ENCODE peak calls at places on chromosome 14, in eight cellular contexts. O, D, E, U, A, J, Y and C are unnamed samples.

GRCh38 chr14:100975668-100976067 is 72.1 kb upstream of the RTL1 start:
- DNase-seq in O (no peak), D (no peak), E (no peak), U (no peak), A (no peak), J (no peak), Y (peak; percentile 53), C (no peak)

GRCh38 chr14:94143711-94144110 is 14.3 kb upstream of the IFI27L2 start:
- DNase-seq in O (no peak), D (no peak), E (no peak), U (no peak), A (no peak), J (no peak), Y (no peak), C (no peak)

GRCh38 chr14:51539571-51540037 is 112.1 kb upstream of the FRMD6 start:
- DNase-seq in O (no peak), D (no peak), E (no peak), U (no peak), A (no peak), J (no peak), Y (peak; percentile 97), C (no peak)

GRCh38 chr14:54881761-54882401 is 20.7 kb downstream of the GCH1 start:
- DNase-seq in O (no peak), D (no peak), E (no peak), U (no peak), A (no peak), J (no peak), Y (no peak), C (no peak)

GRCh38 chr14:61519106-61519505 is 176.2 kb upstream of the HIF1A start:
- DNase-seq in O (no peak), D (no peak), E (no peak), U (no peak), A (no peak), J (no peak), Y (no peak), C (no peak)

GRCh38 chr14:98408713-98409112 is 863.3 kb downstream of the BCL11B start:
- DNase-seq in O (no peak), D (no peak), E (no peak), U (no peak), A (no peak), J (no peak), Y (no peak), C (no peak)

GRCh38 chr14:59261334-59261733 is 72.9 kb downstream of the DAAM1 start:
- DNase-seq in O (no peak), D (no peak), E (no peak), U (no peak), A (no peak), J (no peak), Y (no peak), C (no peak)

GRCh38 chr14:22471545-22472121 is 117.4 kb downstream of the DAD1 start:
- DNase-seq in O (peak; percentile 39), D (peak; percentile 63), E (peak; percentile 65), U (peak; percentile 69), A (peak; percentile 79), J (peak; percentile 79), Y (peak; percentile 26), C (peak; percentile 73)

GRCh38 chr14:65948302-65948701 is 535.8 kb downstream of the FUT8 start:
- DNase-seq in O (no peak), D (no peak), E (no peak), U (no peak), A (no peak), J (no peak), Y (no peak), C (no peak)

GRCh38 chr14:73237219-73237785 is at the start of gene PAPLN:
- DNase-seq in O (peak; percentile 56), D (no peak), E (peak; percentile 32), U (no peak), A (no peak), J (peak; percentile 25), Y (no peak), C (no peak)

GRCh38 chr14:82412545-82412944 is 878.9 kb upstream of the SEL1L start:
- DNase-seq in O (no peak), D (no peak), E (no peak), U (no peak), A (no peak), J (no peak), Y (no peak), C (no peak)

GRCh38 chr14:34732802-34733201 is 18.4 kb upstream of the CFL2 start:
- DNase-seq in O (no peak), D (no peak), E (no peak), U (no peak), A (no peak), J (no peak), Y (no peak), C (no peak)

GRCh38 chr14:90498198-90498597 is 101.4 kb downstream of the CALM1 start:
- DNase-seq in O (no peak), D (no peak), E (no peak), U (no peak), A (no peak), J (no peak), Y (no peak), C (no peak)

GRCh38 chr14:58712357-58712756 is 74.6 kb downstream of the DACT1 start:
- DNase-seq in O (no peak), D (peak; percentile 12), E (no peak), U (no peak), A (no peak), J (no peak), Y (peak; percentile 31), C (no peak)

GRCh38 chr14:21087294-21088091 is 11.0 kb downstream of the ZNF219 start:
- DNase-seq in O (peak; percentile 41), D (no peak), E (no peak), U (no peak), A (no peak), J (no peak), Y (peak; percentile 93), C (no peak)

GRCh38 chr14:94423465-94424056 is 29.0 kb downstream of the SERPINA11 start:
- DNase-seq in O (peak; percentile 79), D (peak; percentile 18), E (peak; percentile 87), U (peak; percentile 89), A (peak; percentile 87), J (peak; percentile 86), Y (peak; percentile 27), C (peak; percentile 84)

GRCh38 chr14:35335388-35336092 is 43.4 kb downstream of the PSMA6 start:
- DNase-seq in O (peak; percentile 94), D (no peak), E (peak; percentile 37), U (peak; percentile 78), A (peak; percentile 71), J (peak; percentile 88), Y (no peak), C (no peak)

GRCh38 chr14:69648480-69649414 is 37.4 kb downstream of the SUSD6 start:
- DNase-seq in O (no peak), D (no peak), E (peak; percentile 29), U (no peak), A (no peak), J (no peak), Y (peak; percentile 75), C (no peak)

GRCh38 chr14:89041245-89041585 is 216.8 kb downstream of the TTC8 start:
- DNase-seq in O (peak; percentile 27), D (no peak), E (no peak), U (peak; percentile 71), A (no peak), J (peak; percentile 75), Y (no peak), C (no peak)
- H3K4me3 ChIP-seq in O (no peak overlapping the region), D (no peak overlapping the region), E (no peak overlapping the region), U (peak overlapping the region; percentile 35), A (peak overlapping the region; percentile 44), J (no peak overlapping the region), Y (peak overlapping the region; percentile 57), C (peak overlapping the region; percentile 53)

GRCh38 chr14:23601845-23602180 is 23.2 kb upstream of the JPH4 start:
- DNase-seq in O (no peak), D (no peak), E (no peak), U (no peak), A (no peak), J (no peak), Y (no peak), C (no peak)
- H3K9me3 ChIP-seq in O (no peaks in the 10 kb centered on the region), D (no peaks in the 10 kb centered on the region), E (no peaks in the 10 kb centered on the region), U (no peaks in the 10 kb centered on the region), A (no peaks in the 10 kb centered on the region), J (no peaks in the 10 kb centered on the region), Y (no peaks in the 10 kb centered on the region), C (peaks cover 5% of the 10 kb centered on the region)

GRCh38 chr14:74794947-74795346 is 31.8 kb downstream of the YLPM1 start:
- DNase-seq in O (no peak), D (no peak), E (no peak), U (no peak), A (no peak), J (no peak), Y (no peak), C (no peak)

GRCh38 chr14:74793506-74794155 is 30.5 kb downstream of the YLPM1 start:
- DNase-seq in O (no peak), D (peak; percentile 17), E (no peak), U (no peak), A (no peak), J (no peak), Y (no peak), C (no peak)

GRCh38 chr14:74786916-74787315 is 23.8 kb downstream of the YLPM1 start:
- DNase-seq in O (no peak), D (no peak), E (no peak), U (no peak), A (no peak), J (no peak), Y (no peak), C (no peak)

DNA sequence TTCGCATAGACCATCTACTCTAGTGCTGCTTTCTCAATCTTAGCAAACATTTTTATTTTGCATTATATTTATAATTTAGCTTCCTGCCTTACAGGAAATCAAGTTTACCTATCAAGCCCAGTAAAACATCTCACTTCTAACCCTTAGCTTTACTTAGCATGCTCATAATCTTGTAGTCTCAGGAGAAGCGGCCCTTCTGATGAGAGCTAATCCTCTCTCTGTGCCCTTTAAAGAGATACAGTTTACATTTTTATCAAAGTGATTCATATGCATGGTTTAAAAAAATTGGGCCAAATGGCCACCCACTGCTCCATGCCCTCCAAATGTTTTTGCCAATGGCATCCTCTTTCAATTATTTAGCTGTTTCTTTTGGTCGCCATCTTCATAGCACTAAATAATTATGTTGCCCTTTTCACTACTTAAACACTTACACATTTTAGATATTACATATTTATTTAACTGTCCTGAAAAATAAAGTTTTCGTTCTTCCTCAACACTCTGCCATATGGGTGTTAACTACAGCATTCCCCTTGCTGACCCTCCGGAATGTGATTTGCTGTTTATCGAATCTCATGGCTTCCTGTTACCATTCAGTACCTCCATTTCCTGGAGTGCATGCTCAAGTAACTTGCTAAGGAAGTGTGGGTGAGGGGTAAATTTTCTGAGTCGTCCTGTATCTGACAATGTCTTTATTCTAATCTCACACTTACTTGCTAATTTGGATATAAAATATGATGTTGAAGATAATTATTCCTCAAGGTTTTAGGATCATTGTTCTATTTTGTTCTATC is 29.3 kb downstream of the YLPM1 start:
- DNase-seq in O (no peak), D (no peak), E (no peak), U (no peak), A (no peak), J (no peak), Y (peak; percentile 14), C (no peak)
- H3K4me3 ChIP-seq in O (no peak overlapping the region), D (no peak overlapping the region), E (no peak overlapping the region), U (no peak overlapping the region), A (no peak overlapping the region), J (no peak overlapping the region), Y (no peak overlapping the region), C (no peak overlapping the region)

DNA sequence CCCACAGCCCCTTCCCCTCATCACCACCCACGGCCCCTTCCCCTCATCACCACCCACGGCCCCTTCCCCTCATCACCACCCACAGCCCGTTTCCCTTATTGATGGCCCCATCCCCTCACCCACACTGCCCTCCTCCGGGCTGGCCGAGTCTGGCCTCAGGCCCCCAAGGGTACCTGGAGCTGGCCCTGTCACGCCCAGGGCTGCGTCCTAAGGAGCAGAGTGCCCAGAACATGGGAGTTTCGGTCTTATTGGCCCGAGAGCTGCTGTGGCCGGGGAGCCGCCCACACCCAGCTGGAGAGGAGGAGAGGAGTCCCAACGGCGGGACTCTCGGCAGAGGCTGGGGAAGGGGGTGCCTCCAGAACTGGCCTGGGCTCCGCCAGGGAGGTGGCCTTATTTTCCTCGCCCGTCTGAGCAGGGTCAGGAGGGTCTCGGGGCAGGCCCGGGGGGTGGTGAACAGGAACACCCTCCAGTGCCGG is 182.3 kb downstream of the KIF26A start:
- DNase-seq in O (no peak), D (no peak), E (no peak), U (no peak), A (no peak), J (peak; percentile 3), Y (no peak), C (peak; percentile 29)
- H3K9me3 ChIP-seq in O (no peaks in the 10 kb centered on the region), D (no peaks in the 10 kb centered on the region), E (no peaks in the 10 kb centered on the region), U (no peaks in the 10 kb centered on the region), A (no peaks in the 10 kb centered on the region), J (no peaks in the 10 kb centered on the region), Y (peaks cover 10% of the 10 kb centered on the region), C (no peaks in the 10 kb centered on the region)